ENCODE peak calls at places on chromosomes 4 and X, in seven cellular contexts. L, U, R, W, A, J and S are unnamed samples.

GRCh38 chr4:136917312-136918110 is 614.8 kb downstream of the PCDH18 start:
- DNase-seq in L (no peak), J (no peak), U (no peak), R (no peak), W (no peak), A (no peak), S (no peak)

GRCh38 chrX:16671005-16671404 is 21.0 kb downstream of the S100G start:
- DNase-seq in W (peak; percentile 26), J (peak; percentile 52), U (peak; percentile 6), A (peak; percentile 4), L (no peak), R (no peak), S (no peak)

GRCh38 chr4:55075823-55076418 is 49.5 kb downstream of the KDR start:
- DNase-seq in A (no peak), U (no peak), J (no peak), L (no peak), R (no peak), W (no peak), S (no peak)

GRCh38 chr4:144591401-144591800 is 54.6 kb upstream of the HHIP start:
- DNase-seq in L (no peak), U (no peak), W (no peak), R (no peak), J (peak; percentile 79), A (no peak), S (peak; percentile 44)

GRCh38 chrX:68832101-68832416 is 3.2 kb downstream of the EFNB1 start:
- DNase-seq in L (no peak), R (no peak), J (peak; percentile 68), W (peak; percentile 9), A (no peak), U (no peak), S (peak; percentile 70)

GRCh38 chr4:22999419-22999818 is 306.7 kb downstream of the GBA3 start:
- DNase-seq in U (no peak), L (no peak), R (no peak), A (no peak), W (no peak), J (no peak), S (no peak)

GRCh38 chrX:40952855-40953254 is 132.4 kb upstream of the USP9X start:
- DNase-seq in U (no peak), A (no peak), W (no peak), R (no peak), J (peak; percentile 39), L (no peak), S (no peak)

GRCh38 chrX:46713672-46714487 is 45.0 kb downstream of the SLC9A7 start:
- DNase-seq in J (peak; percentile 49), L (no peak), R (no peak), A (no peak), W (no peak), U (no peak), S (no peak)

GRCh38 chr4:185115827-185116232 is 27.2 kb upstream of the SLC25A4 start:
- DNase-seq in A (no peak), R (no peak), W (peak; percentile 54), U (peak; percentile 59), J (no peak), L (no peak), S (no peak)

GRCh38 chr4:150722908-150723362 is 141.0 kb downstream of the MAB21L2 start:
- DNase-seq in U (no peak), W (no peak), J (no peak), A (no peak), R (no peak), L (peak; percentile 80), S (peak; percentile 2)

GRCh38 chr4:100244347-100244746 is 54.1 kb upstream of the DDIT4L start:
- DNase-seq in A (no peak), J (no peak), L (no peak), U (no peak), W (no peak), R (no peak), S (no peak)

GRCh38 chr4:140246216-140246615 is 92.2 kb upstream of the MAML3 start:
- DNase-seq in U (no peak), R (no peak), J (no peak), W (no peak), A (no peak), L (no peak), S (no peak)

GRCh38 chr4:180485407-180485806 is 1757.8 kb upstream of the TENM3 start:
- DNase-seq in L (no peak), J (no peak), R (no peak), A (no peak), U (no peak), W (no peak), S (no peak)

GRCh38 chr4:188783606-188784157 is 644.4 kb downstream of the TRIML1 start:
- DNase-seq in U (no peak), L (no peak), W (no peak), A (no peak), J (no peak), R (no peak), S (peak; percentile 2)

GRCh38 chr4:156705291-156705690 is 266.3 kb downstream of the PDGFC start:
- DNase-seq in R (no peak), J (peak; percentile 58), A (no peak), L (no peak), W (no peak), U (no peak), S (no peak)

GRCh38 chrX:31165241-31166035 is 93.6 kb upstream of the FTHL17 start:
- DNase-seq in A (no peak), R (no peak), U (no peak), W (no peak), L (no peak), J (peak; percentile 4), S (no peak)

GRCh38 chr4:61561028-61561427 is 360.9 kb downstream of the ADGRL3 start:
- DNase-seq in W (no peak), U (no peak), R (no peak), A (no peak), J (no peak), L (no peak), S (no peak)

GRCh38 chrX:120419465-120419864 is 49.6 kb downstream of the LAMP2 start:
- DNase-seq in U (no peak), L (no peak), J (no peak), A (no peak), W (no peak), R (no peak), S (no peak)

GRCh38 chr4:76305971-76306881 is at the start of gene STBD1:
- DNase-seq in J (peak; percentile 73), A (peak; percentile 61), U (peak; percentile 90), R (peak; percentile 31), L (peak; percentile 60), W (peak; percentile 45), S (peak; percentile 82)

GRCh38 chr4:78056265-78057129 is 626 bp upstream of the FRAS1 start:
- DNase-seq in A (peak; percentile 58), L (peak; percentile 66), U (peak; percentile 71), W (peak; percentile 91), R (peak; percentile 63), J (peak; percentile 61), S (peak; percentile 31)